ENCODE peak calls at places on chromosomes 1 and 21, in six cellular contexts. One of them, this sample, is unnamed.

GRCh38 chr21:33825419-33825818 is 90.2 kb downstream of the ATP5PO start:
- DNase-seq in fibroblast of lung: no peak
- DNase-seq in lower lobe of right lung: no peak
- DNase-seq in gastrocnemius medialis: no peak
- DNase-seq in mesothelial cell of epicardium: no peak
- DNase-seq in sigmoid colon: no peak
- DNase-seq in this sample: no peak

GRCh38 chr1:3439346-3439745 is 15.1 kb upstream of the ARHGEF16 start:
- DNase-seq in fibroblast of lung: no peak
- DNase-seq in mesothelial cell of epicardium: no peak
- DNase-seq in lower lobe of right lung: no peak
- DNase-seq in gastrocnemius medialis: no peak
- DNase-seq in sigmoid colon: no peak
- DNase-seq in this sample: no peak

GRCh38 chr1:156193208-156193487 is 756 bp upstream of the SLC25A44 start:
- DNase-seq in mesothelial cell of epicardium: no peak
- DNase-seq in fibroblast of lung: no peak
- DNase-seq in lower lobe of right lung: no peak
- DNase-seq in sigmoid colon: no peak
- DNase-seq in gastrocnemius medialis: no peak
- DNase-seq in this sample: no peak

GRCh38 chr1:55081188-55081904 is 42.0 kb downstream of the PCSK9 start:
- DNase-seq in mesothelial cell of epicardium: no peak
- DNase-seq in gastrocnemius medialis: no peak
- DNase-seq in lower lobe of right lung: no peak
- DNase-seq in sigmoid colon: no peak
- DNase-seq in fibroblast of lung: peak
- DNase-seq in this sample: no peak

GRCh38 chr1:31570228-31570627 is 6.1 kb upstream of the TINAGL1 start:
- DNase-seq in mesothelial cell of epicardium: no peak
- DNase-seq in sigmoid colon: no peak
- DNase-seq in gastrocnemius medialis: no peak
- DNase-seq in fibroblast of lung: no peak
- DNase-seq in lower lobe of right lung: no peak
- DNase-seq in this sample: no peak

GRCh38 chr1:30757196-30757949 is at the start of gene LAPTM5:
- DNase-seq in sigmoid colon: peak
- DNase-seq in gastrocnemius medialis: peak
- DNase-seq in fibroblast of lung: peak
- DNase-seq in mesothelial cell of epicardium: no peak
- DNase-seq in lower lobe of right lung: peak
- DNase-seq in this sample: no peak

GRCh38 chr1:94218332-94218731 is 19.1 kb downstream of the ARHGAP29 start:
- DNase-seq in lower lobe of right lung: no peak
- DNase-seq in mesothelial cell of epicardium: no peak
- DNase-seq in sigmoid colon: no peak
- DNase-seq in gastrocnemius medialis: no peak
- DNase-seq in fibroblast of lung: no peak
- DNase-seq in this sample: no peak

GRCh38 chr1:182146286-182146685 is 84.8 kb upstream of the ZNF648 start:
- DNase-seq in sigmoid colon: no peak
- DNase-seq in fibroblast of lung: no peak
- DNase-seq in mesothelial cell of epicardium: no peak
- DNase-seq in gastrocnemius medialis: no peak
- DNase-seq in lower lobe of right lung: no peak
- DNase-seq in this sample: no peak

GRCh38 chr1:20496241-20496661 is 10.2 kb upstream of the CAMK2N1 start:
- DNase-seq in fibroblast of lung: peak
- DNase-seq in lower lobe of right lung: no peak
- DNase-seq in gastrocnemius medialis: no peak
- DNase-seq in sigmoid colon: no peak
- DNase-seq in mesothelial cell of epicardium: no peak
- DNase-seq in this sample: no peak

GRCh38 chr1:185440877-185441276 is 123.8 kb upstream of the IVNS1ABP start:
- DNase-seq in sigmoid colon: no peak
- DNase-seq in lower lobe of right lung: no peak
- DNase-seq in gastrocnemius medialis: no peak
- DNase-seq in mesothelial cell of epicardium: no peak
- DNase-seq in fibroblast of lung: peak
- DNase-seq in this sample: no peak

GRCh38 chr21:33443174-33443573 is 36.6 kb downstream of the TMEM50B start:
- DNase-seq in lower lobe of right lung: peak
- DNase-seq in sigmoid colon: no peak
- DNase-seq in fibroblast of lung: no peak
- DNase-seq in mesothelial cell of epicardium: no peak
- DNase-seq in gastrocnemius medialis: no peak
- DNase-seq in this sample: no peak

GRCh38 chr1:8880068-8880676 is 1.7 kb upstream of the ENO1 start:
- DNase-seq in sigmoid colon: peak
- DNase-seq in fibroblast of lung: peak
- DNase-seq in gastrocnemius medialis: peak
- DNase-seq in lower lobe of right lung: no peak
- DNase-seq in mesothelial cell of epicardium: no peak
- DNase-seq in this sample: peak

GRCh38 chr1:184747089-184747955 is 7.3 kb downstream of the EDEM3 start:
- DNase-seq in lower lobe of right lung: no peak
- DNase-seq in gastrocnemius medialis: no peak
- DNase-seq in fibroblast of lung: no peak
- DNase-seq in sigmoid colon: no peak
- DNase-seq in mesothelial cell of epicardium: no peak
- DNase-seq in this sample: peak

GRCh38 chr1:20105856-20106255 is 13.5 kb downstream of the PLA2G2D start:
- DNase-seq in gastrocnemius medialis: no peak
- DNase-seq in lower lobe of right lung: no peak
- DNase-seq in sigmoid colon: no peak
- DNase-seq in mesothelial cell of epicardium: no peak
- DNase-seq in fibroblast of lung: peak
- DNase-seq in this sample: no peak

GRCh38 chr1:157597959-157598667 is at the start of gene FCRL4:
- DNase-seq in lower lobe of right lung: no peak
- DNase-seq in gastrocnemius medialis: no peak
- DNase-seq in mesothelial cell of epicardium: no peak
- DNase-seq in sigmoid colon: no peak
- DNase-seq in fibroblast of lung: no peak
- DNase-seq in this sample: no peak

GRCh38 chr1:28056129-28056925 is 32.1 kb downstream of the EYA3 start:
- DNase-seq in mesothelial cell of epicardium: no peak
- DNase-seq in fibroblast of lung: peak
- DNase-seq in lower lobe of right lung: no peak
- DNase-seq in sigmoid colon: no peak
- DNase-seq in gastrocnemius medialis: no peak
- DNase-seq in this sample: peak

GRCh38 chr1:33088119-33088906 is 7.4 kb downstream of the AZIN2 start:
- DNase-seq in mesothelial cell of epicardium: no peak
- DNase-seq in sigmoid colon: no peak
- DNase-seq in lower lobe of right lung: no peak
- DNase-seq in fibroblast of lung: peak
- DNase-seq in gastrocnemius medialis: no peak
- DNase-seq in this sample: peak

GRCh38 chr1:152758636-152759035 is 811 bp downstream of the KPRP start:
- DNase-seq in sigmoid colon: no peak
- DNase-seq in mesothelial cell of epicardium: no peak
- DNase-seq in gastrocnemius medialis: no peak
- DNase-seq in lower lobe of right lung: no peak
- DNase-seq in fibroblast of lung: no peak
- DNase-seq in this sample: no peak

GRCh38 chr1:37914719-37915483 is 32.0 kb downstream of the INPP5B start:
- DNase-seq in gastrocnemius medialis: no peak
- DNase-seq in lower lobe of right lung: no peak
- DNase-seq in sigmoid colon: no peak
- DNase-seq in fibroblast of lung: no peak
- DNase-seq in mesothelial cell of epicardium: no peak
- DNase-seq in this sample: no peak

GRCh38 chr1:37915484-37916093 is 31.3 kb downstream of the INPP5B start:
- DNase-seq in mesothelial cell of epicardium: no peak
- DNase-seq in gastrocnemius medialis: no peak
- DNase-seq in fibroblast of lung: no peak
- DNase-seq in sigmoid colon: no peak
- DNase-seq in lower lobe of right lung: no peak
- DNase-seq in this sample: no peak

GRCh38 chr1:37923551-37923889 is 23.3 kb downstream of the INPP5B start:
- DNase-seq in lower lobe of right lung: no peak
- DNase-seq in gastrocnemius medialis: no peak
- DNase-seq in sigmoid colon: no peak
- DNase-seq in fibroblast of lung: no peak
- DNase-seq in mesothelial cell of epicardium: no peak
- DNase-seq in this sample: no peak

GRCh38 chr1:37922767-37923550 is 23.9 kb downstream of the INPP5B start:
- DNase-seq in fibroblast of lung: no peak
- DNase-seq in mesothelial cell of epicardium: no peak
- DNase-seq in sigmoid colon: no peak
- DNase-seq in lower lobe of right lung: no peak
- DNase-seq in gastrocnemius medialis: no peak
- DNase-seq in this sample: peak

DNA sequence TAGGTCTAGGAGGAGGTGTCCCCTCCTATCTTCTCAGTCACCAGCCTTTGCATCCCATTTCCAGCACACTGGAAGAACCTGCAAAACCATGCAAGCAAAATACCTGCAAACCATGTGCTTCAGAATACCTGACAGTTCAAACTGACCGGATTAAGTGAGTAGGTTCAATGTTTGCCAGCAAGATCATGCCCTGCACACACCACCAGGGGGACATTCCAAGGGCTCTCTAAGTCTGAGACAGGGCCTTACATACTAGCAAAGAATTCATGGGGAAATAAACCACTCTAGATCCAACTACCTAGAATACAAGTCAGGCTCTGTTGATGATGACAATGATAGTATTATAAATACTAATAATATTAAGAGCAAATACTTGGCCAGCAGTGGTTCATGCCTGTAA is 27.6 kb downstream of the INPP5B start:
- DNase-seq in mesothelial cell of epicardium: no peak
- DNase-seq in gastrocnemius medialis: no peak
- DNase-seq in sigmoid colon: peak
- DNase-seq in fibroblast of lung: peak
- DNase-seq in lower lobe of right lung: no peak
- DNase-seq in this sample: no peak
- TF ChIP-seq CTCF in mesothelial cell of epicardium: peak
- TF ChIP-seq CTCF in gastrocnemius medialis: no peak
- TF ChIP-seq CTCF in sigmoid colon: no peak
- TF ChIP-seq CTCF in fibroblast of lung: peak
- TF ChIP-seq CTCF in lower lobe of right lung: no peak
- TF ChIP-seq CTCF in this sample: peak

DNA sequence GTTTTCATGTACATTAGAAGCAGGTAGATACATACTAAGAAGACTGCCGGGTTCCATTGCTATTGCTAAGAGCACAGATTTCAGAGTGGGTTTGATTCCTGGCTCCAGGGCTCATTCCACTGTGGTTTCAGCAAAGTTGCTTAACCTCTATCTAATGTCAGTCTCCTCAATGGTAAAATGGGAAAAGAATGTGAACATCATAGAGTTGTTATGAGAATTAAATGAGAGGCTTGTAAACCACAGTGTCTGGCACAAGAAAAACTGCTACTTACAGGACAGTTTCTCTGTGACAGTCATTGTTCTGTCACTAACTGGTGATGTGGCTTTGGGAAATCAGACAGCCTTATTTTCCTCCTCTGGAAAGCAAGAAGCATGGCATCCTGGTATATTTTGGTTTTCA is 10.7 kb upstream of the PLXNA2 start:
- DNase-seq in mesothelial cell of epicardium: no peak
- DNase-seq in fibroblast of lung: peak
- DNase-seq in sigmoid colon: no peak
- DNase-seq in gastrocnemius medialis: no peak
- DNase-seq in lower lobe of right lung: no peak
- DNase-seq in this sample: no peak
- TF ChIP-seq CTCF in mesothelial cell of epicardium: no peak
- TF ChIP-seq CTCF in fibroblast of lung: no peak
- TF ChIP-seq CTCF in sigmoid colon: no peak
- TF ChIP-seq CTCF in gastrocnemius medialis: no peak
- TF ChIP-seq CTCF in lower lobe of right lung: no peak
- TF ChIP-seq CTCF in this sample: no peak

DNA sequence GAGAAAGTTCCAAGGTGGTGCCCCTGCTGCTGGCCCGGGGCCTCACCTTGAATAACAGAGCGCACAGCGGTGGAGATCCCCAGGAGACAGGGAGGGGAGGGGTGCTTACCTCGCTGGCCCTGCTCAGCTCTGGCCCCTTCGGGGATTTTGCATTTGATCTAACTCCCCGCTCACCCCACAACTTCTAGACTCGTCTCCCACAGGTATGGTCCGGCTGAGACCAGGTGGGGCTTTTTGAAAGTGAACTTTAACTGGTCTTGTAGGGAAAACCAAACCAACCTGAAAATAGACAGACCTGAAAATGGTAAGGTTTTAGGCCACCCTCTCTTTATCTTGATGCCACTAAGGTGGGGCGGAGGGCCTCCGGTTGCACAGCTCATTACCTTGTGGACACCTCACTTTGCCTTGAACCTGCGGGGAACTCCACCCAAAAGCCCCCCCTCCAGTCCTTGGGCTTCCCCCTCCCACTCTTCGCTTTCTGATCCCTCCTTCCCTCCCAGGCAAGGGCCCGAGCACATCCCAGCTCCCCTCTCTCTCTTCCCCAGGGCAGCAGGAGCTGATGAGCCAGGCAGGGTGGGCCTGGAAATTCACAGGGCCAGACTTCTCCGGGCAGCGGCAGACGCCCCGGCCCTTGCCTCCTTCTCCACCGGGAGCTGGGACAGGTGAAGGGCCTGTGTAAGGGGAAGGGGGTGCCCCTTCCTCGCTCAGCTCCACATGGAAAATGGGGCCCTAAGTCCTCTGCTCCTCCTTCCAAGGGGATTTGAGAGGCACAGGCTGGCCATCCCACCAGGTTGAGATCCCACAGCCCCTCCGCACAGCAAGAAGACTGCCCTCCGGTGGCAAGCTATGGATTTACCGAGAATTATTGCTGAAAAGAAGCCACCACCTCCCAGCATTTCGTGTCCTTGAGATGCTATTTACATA is 16.1 kb downstream of the TNFRSF8 start:
- DNase-seq in fibroblast of lung: peak
- DNase-seq in mesothelial cell of epicardium: peak
- DNase-seq in gastrocnemius medialis: no peak
- DNase-seq in lower lobe of right lung: no peak
- DNase-seq in sigmoid colon: no peak
- DNase-seq in this sample: peak
- TF ChIP-seq CTCF in fibroblast of lung: peak
- TF ChIP-seq CTCF in mesothelial cell of epicardium: peak
- TF ChIP-seq CTCF in gastrocnemius medialis: peak
- TF ChIP-seq CTCF in lower lobe of right lung: peak
- TF ChIP-seq CTCF in sigmoid colon: no peak
- TF ChIP-seq CTCF in this sample: peak

DNA sequence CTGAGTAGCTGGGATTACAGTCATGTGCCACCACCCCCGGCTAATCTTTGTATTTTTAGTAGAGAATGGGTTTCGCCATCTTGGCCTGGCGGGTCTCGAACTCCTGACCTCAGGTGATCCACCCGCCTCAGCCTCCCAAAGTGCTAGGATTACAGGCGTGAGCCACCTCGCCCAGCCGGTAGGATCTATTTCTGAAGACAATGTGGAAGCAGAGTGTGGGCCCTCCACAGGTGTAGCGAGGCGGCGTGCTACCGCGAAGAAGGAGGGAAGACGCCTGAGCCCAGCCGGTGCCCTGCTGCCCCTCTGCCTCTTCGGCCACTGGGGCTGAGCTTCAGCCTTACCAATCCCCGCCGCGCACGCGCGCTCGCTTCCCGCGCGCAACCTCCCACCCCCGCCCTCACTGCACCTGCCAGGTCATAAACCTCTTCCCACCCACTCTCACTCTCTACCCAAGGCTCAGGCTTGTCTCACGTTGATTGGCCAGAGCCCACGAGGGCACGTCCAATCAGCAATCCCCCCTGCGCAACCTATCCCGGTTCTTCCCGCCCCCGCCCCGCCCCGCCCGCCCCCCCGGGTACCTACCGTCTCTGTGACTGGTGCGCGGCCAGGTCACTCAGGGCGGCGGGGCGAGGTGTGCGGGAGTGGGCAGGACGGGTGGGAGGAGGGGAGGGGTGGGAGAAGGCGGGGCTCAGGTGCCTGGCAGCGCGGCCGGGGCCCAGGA is 409 bp upstream of the HOOK1 start:
- DNase-seq in mesothelial cell of epicardium: peak
- DNase-seq in lower lobe of right lung: peak
- DNase-seq in gastrocnemius medialis: no peak
- DNase-seq in sigmoid colon: no peak
- DNase-seq in fibroblast of lung: peak
- DNase-seq in this sample: peak
- TF ChIP-seq CTCF in mesothelial cell of epicardium: no peak
- TF ChIP-seq CTCF in lower lobe of right lung: no peak
- TF ChIP-seq CTCF in gastrocnemius medialis: no peak
- TF ChIP-seq CTCF in sigmoid colon: no peak
- TF ChIP-seq CTCF in fibroblast of lung: no peak
- TF ChIP-seq CTCF in this sample: no peak